ENCODE peak calls at places on chromosome 5, in five cellular contexts. I is pons; C is astrocyte; K is HFFc6; Y is CD4-positive, alpha-beta T cell. S is an unnamed sample.
A peak's percentile ranks its signal among the peaks of the same experiment; 100 is the strongest.

GRCh38 chr5:55062039-55062779 is 38.2 kb downstream of the GZMK start:
- DNase-seq in I (no peak), C (no peak), K (no peak), Y (peak; percentile 36), S (peak; percentile 25)

GRCh38 chr5:33969572-33970452 is 14.7 kb downstream of the SLC45A2 start:
- DNase-seq in I (peak; percentile 34), C (peak; percentile 32), K (peak; percentile 63), Y (no peak), S (peak; percentile 51)

GRCh38 chr5:87069974-87070608 is 197.6 kb upstream of the RASA1 start:
- DNase-seq in I (peak; percentile 71), C (peak; percentile 51), K (peak; percentile 68), Y (no peak), S (no peak)

GRCh38 chr5:98296426-98296825 is 477.0 kb upstream of the RGMB start:
- DNase-seq in I (no peak), C (peak; percentile 56), K (peak; percentile 17), Y (no peak), S (no peak)

GRCh38 chr5:145943674-145944121 is 7.3 kb downstream of the SH3RF2 start:
- DNase-seq in I (no peak), C (no peak), K (no peak), Y (no peak), S (peak; percentile 4)

GRCh38 chr5:1484416-1485319 is 39.1 kb downstream of the LPCAT1 start:
- DNase-seq in I (no peak), C (no peak), K (no peak), Y (no peak), S (no peak)

GRCh38 chr5:2387224-2388004 is 364.1 kb downstream of the IRX2 start:
- DNase-seq in I (no peak), C (no peak), K (no peak), Y (no peak), S (no peak)

GRCh38 chr5:142982821-142983200 is 212.6 kb downstream of the ARHGAP26 start:
- DNase-seq in I (no peak), C (no peak), K (no peak), Y (no peak), S (no peak)

GRCh38 chr5:143923634-143924265 is 111.8 kb downstream of the HMHB1 start:
- DNase-seq in I (no peak), C (peak; percentile 57), K (peak; percentile 34), Y (no peak), S (no peak)

GRCh38 chr5:3381206-3381825 is 214.3 kb upstream of the IRX1 start:
- DNase-seq in I (no peak), C (no peak), K (no peak), Y (no peak), S (no peak)

GRCh38 chr5:52603742-52604141 is 184.0 kb upstream of the ITGA1 start:
- DNase-seq in I (no peak), C (no peak), K (no peak), Y (no peak), S (no peak)

GRCh38 chr5:56588636-56589485 is 226.5 kb upstream of the MAP3K1 start:
- DNase-seq in I (no peak), C (no peak), K (no peak), Y (peak; percentile 39), S (peak; percentile 62)

GRCh38 chr5:31090467-31090866 is 103.0 kb upstream of the CDH6 start:
- DNase-seq in I (no peak), C (no peak), K (no peak), Y (no peak), S (no peak)

GRCh38 chr5:95285406-95285761 is 490 bp upstream of the MCTP1 start:
- DNase-seq in I (no peak), C (peak; percentile 8), K (no peak), Y (no peak), S (no peak)

GRCh38 chr5:132446621-132447020 is 44.0 kb downstream of the IRF1 start:
- DNase-seq in I (peak; percentile 89), C (peak; percentile 51), K (peak; percentile 65), Y (no peak), S (no peak)

GRCh38 chr5:54836959-54837534 is 148.3 kb downstream of the ESM1 start:
- DNase-seq in I (no peak), C (no peak), K (no peak), Y (no peak), S (no peak)